ENCODE peak calls at places on chromosomes 6 and 20, in nine cellular contexts. M, Y, A, U, X, R, W, L and G are unnamed samples.

GRCh38 chr6:134589512-134589911 is 271.6 kb upstream of the SGK1 start:
- DNase-seq in R (peak; percentile 80), L (no peak), A (no peak), W (no peak), Y (no peak), M (no peak), U (no peak), X (peak; percentile 98), G (no peak)

GRCh38 chr20:5484926-5485325 is 168.2 kb upstream of the PROKR2 start:
- DNase-seq in X (no peak), R (no peak), A (no peak), W (no peak), M (no peak), Y (no peak), U (no peak), L (no peak), G (no peak)

GRCh38 chr20:41670631-41671030 is 52.5 kb upstream of the CHD6 start:
- DNase-seq in X (no peak), L (no peak), A (no peak), M (no peak), Y (no peak), U (no peak), R (no peak), W (no peak), G (no peak)

GRCh38 chr6:26431258-26432162 is 8.8 kb upstream of the BTN3A3 start:
- DNase-seq in M (no peak), W (no peak), L (no peak), A (no peak), U (no peak), X (peak; percentile 81), R (no peak), Y (no peak), G (no peak)

GRCh38 chr6:37142047-37142614 is 27.8 kb upstream of the PIM1 start:
- DNase-seq in L (no peak), M (no peak), W (no peak), U (no peak), Y (no peak), A (no peak), X (no peak), R (no peak), G (no peak)

GRCh38 chr20:11432407-11432806 is 485.3 kb upstream of the BTBD3 start:
- DNase-seq in Y (no peak), R (no peak), W (no peak), M (no peak), X (no peak), A (no peak), L (peak; percentile 36), U (no peak), G (no peak)

GRCh38 chr20:15475483-15475882 is 1097.8 kb downstream of the KIF16B start:
- DNase-seq in X (no peak), L (peak; percentile 8), R (no peak), A (peak; percentile 40), M (no peak), Y (peak; percentile 49), U (no peak), W (peak; percentile 43), G (peak; percentile 76)

GRCh38 chr6:169328112-169328801 is 74.6 kb upstream of the THBS2 start:
- DNase-seq in U (no peak), R (peak; percentile 55), X (peak; percentile 41), L (no peak), W (no peak), Y (no peak), A (no peak), M (peak; percentile 24), G (no peak)

GRCh38 chr20:49677777-49678758 is 35.6 kb downstream of the B4GALT5 start:
- DNase-seq in A (no peak), L (peak; percentile 42), M (no peak), Y (no peak), U (no peak), X (no peak), W (no peak), R (no peak), G (no peak)

GRCh38 chr6:108027594-108027993 is 46.9 kb downstream of the OSTM1 start:
- DNase-seq in X (no peak), L (no peak), W (no peak), R (no peak), Y (no peak), M (no peak), A (no peak), U (no peak), G (no peak)

GRCh38 chr6:36120979-36121706 is 9.2 kb upstream of the MAPK13 start:
- DNase-seq in L (peak; percentile 77), R (no peak), X (peak; percentile 33), A (peak; percentile 56), U (peak; percentile 53), W (no peak), Y (peak; percentile 70), M (peak; percentile 84), G (peak; percentile 68)

GRCh38 chr6:116406678-116407345 is 36.1 kb downstream of the DSE start:
- DNase-seq in Y (no peak), A (no peak), U (no peak), M (no peak), X (peak; percentile 68), W (no peak), L (peak; percentile 63), R (peak; percentile 36), G (no peak)

GRCh38 chr6:10419749-10420545 is 5.1 kb upstream of the TFAP2A start:
- DNase-seq in L (no peak), M (peak; percentile 84), U (no peak), A (no peak), R (no peak), Y (no peak), X (no peak), W (no peak), G (no peak)

GRCh38 chr6:138948780-138949179 is 39.3 kb downstream of the REPS1 start:
- DNase-seq in L (no peak), W (no peak), Y (no peak), X (no peak), M (no peak), A (no peak), U (no peak), R (no peak), G (no peak)

GRCh38 chr6:24930386-24930785 is 5.4 kb downstream of the RIPOR2 start:
- DNase-seq in Y (peak; percentile 72), W (no peak), A (no peak), X (peak; percentile 48), M (no peak), U (no peak), R (peak; percentile 42), L (no peak), G (no peak)

GRCh38 chr6:13724174-13724573 is 12.5 kb upstream of the RANBP9 start:
- DNase-seq in A (no peak), U (no peak), Y (no peak), W (no peak), M (peak; percentile 66), R (no peak), X (no peak), L (no peak), G (no peak)

GRCh38 chr20:8749101-8749500 is 319.8 kb upstream of the PLCB4 start:
- DNase-seq in A (no peak), L (no peak), M (no peak), W (no peak), X (no peak), U (no peak), Y (no peak), R (no peak), G (no peak)

GRCh38 chr6:75418233-75418632 is 75.4 kb downstream of the FILIP1 start:
- DNase-seq in M (no peak), X (no peak), U (no peak), A (no peak), Y (no peak), L (no peak), W (no peak), R (no peak), G (no peak)

GRCh38 chr6:24497254-24497989 is 2.7 kb downstream of the ALDH5A1 start:
- DNase-seq in X (no peak), R (no peak), W (no peak), A (no peak), L (no peak), M (no peak), Y (no peak), U (no peak), G (no peak)

GRCh38 chr6:113464536-113464935 is 392.6 kb upstream of the MARCKS start:
- DNase-seq in Y (no peak), L (no peak), W (no peak), U (no peak), A (no peak), X (no peak), R (no peak), M (no peak), G (no peak)

GRCh38 chr6:35919827-35920751 is 809 bp downstream of the SRPK1 start:
- DNase-seq in R (peak; percentile 46), A (peak; percentile 23), Y (no peak), M (peak; percentile 75), U (peak; percentile 26), L (peak; percentile 80), X (peak; percentile 33), W (peak; percentile 35), G (peak; percentile 20)

GRCh38 chr6:10518461-10519216 is 2.5 kb upstream of the GCNT2 start:
- DNase-seq in L (peak; percentile 92), A (no peak), R (no peak), W (peak; percentile 37), X (no peak), U (no peak), Y (no peak), M (peak; percentile 93), G (no peak)

GRCh38 chr20:57038608-57039440 is 227.6 kb downstream of the BMP7 start:
- DNase-seq in U (no peak), A (no peak), Y (no peak), L (no peak), W (no peak), X (no peak), M (no peak), R (no peak), G (no peak)